ENCODE peak calls at places on chromosomes 6 and 20, in ten cellular contexts. H, O, B, J, L, G, Y, Z, C and F are unnamed samples.

GRCh38 chr6:8736046-8736877 is 300.9 kb upstream of the SLC35B3 start:
- DNase-seq in H (no peak), O (no peak), B (no peak), J (no peak), L (no peak), G (no peak), Y (peak), Z (no peak), C (no peak), F (no peak)

GRCh38 chr6:85865665-85866372 is 223.1 kb upstream of the SYNCRIP start:
- DNase-seq in H (no peak), O (no peak), B (peak), J (no peak), L (no peak), G (no peak), Y (no peak), Z (no peak), C (peak), F (no peak)

GRCh38 chr6:22248513-22249308 is 48.1 kb downstream of the PRL start:
- DNase-seq in H (no peak), O (no peak), B (no peak), J (no peak), L (no peak), G (no peak), Y (no peak), Z (no peak), C (no peak), F (no peak)

GRCh38 chr20:56417911-56418310 is 5.9 kb downstream of the CASS4 start:
- DNase-seq in H (no peak), O (no peak), B (no peak), J (no peak), L (no peak), G (no peak), Y (no peak), Z (no peak), C (no peak), F (no peak)

GRCh38 chr20:25319241-25320034 is 71.2 kb downstream of the ABHD12 start:
- DNase-seq in H (no peak), O (no peak), B (no peak), J (peak), L (no peak), G (no peak), Y (peak), Z (no peak), C (no peak), F (no peak)

GRCh38 chr20:1900321-1900791 is 5.1 kb downstream of the SIRPA start:
- DNase-seq in H (peak), O (no peak), B (peak), J (peak), L (peak), G (no peak), Y (peak), Z (peak), C (peak), F (no peak)

GRCh38 chr6:157770946-157771345 is 52.1 kb upstream of the SNX9 start:
- DNase-seq in H (no peak), O (no peak), B (no peak), J (no peak), L (no peak), G (no peak), Y (no peak), Z (no peak), C (no peak), F (no peak)

GRCh38 chr6:93581371-93581770 is 162.0 kb upstream of the EPHA7 start:
- DNase-seq in H (no peak), O (no peak), B (no peak), J (no peak), L (no peak), G (no peak), Y (no peak), Z (no peak), C (no peak), F (no peak)

GRCh38 chr20:37395921-37396519 is 50.1 kb downstream of the SRC start:
- DNase-seq in H (no peak), O (no peak), B (no peak), J (no peak), L (no peak), G (no peak), Y (no peak), Z (peak), C (no peak), F (no peak)

GRCh38 chr6:117459447-117459944 is 23.0 kb upstream of the DCBLD1 start:
- DNase-seq in H (no peak), O (no peak), B (no peak), J (no peak), L (no peak), G (no peak), Y (no peak), Z (no peak), C (no peak), F (no peak)

GRCh38 chr20:56624786-56625681 is 4.1 kb upstream of the TFAP2C start:
- DNase-seq in H (no peak), O (no peak), B (no peak), J (no peak), L (no peak), G (no peak), Y (no peak), Z (no peak), C (no peak), F (no peak)

GRCh38 chr6:57097596-57097995 is 7.6 kb downstream of the ZNF451 start:
- DNase-seq in H (no peak), O (no peak), B (no peak), J (no peak), L (no peak), G (no peak), Y (no peak), Z (no peak), C (no peak), F (no peak)

GRCh38 chr6:154538664-154539235 is 28.3 kb upstream of the CNKSR3 start:
- DNase-seq in H (no peak), O (no peak), B (no peak), J (no peak), L (no peak), G (no peak), Y (peak), Z (no peak), C (no peak), F (no peak)

GRCh38 chr20:7094438-7094997 is 327.0 kb downstream of the BMP2 start:
- DNase-seq in H (no peak), O (no peak), B (no peak), J (peak), L (peak), G (no peak), Y (peak), Z (no peak), C (peak), F (no peak)

GRCh38 chr20:47011984-47012383 is 117.3 kb downstream of the EYA2 start:
- DNase-seq in H (no peak), O (no peak), B (no peak), J (no peak), L (no peak), G (no peak), Y (no peak), Z (no peak), C (no peak), F (no peak)

GRCh38 chr6:51098801-51099200 is 280.1 kb downstream of the TFAP2B start:
- DNase-seq in H (no peak), O (no peak), B (no peak), J (no peak), L (no peak), G (no peak), Y (no peak), Z (no peak), C (no peak), F (no peak)

GRCh38 chr20:45821942-45822341 is 5.2 kb downstream of the TNNC2 start:
- DNase-seq in H (no peak), O (no peak), B (no peak), J (no peak), L (no peak), G (no peak), Y (no peak), Z (no peak), C (no peak), F (no peak)